ENCODE peak calls at places on chromosomes 6 and 20, in five cellular contexts. One of them, this sample, is unnamed.

GRCh38 chr20:14219801-14220461 is 117.5 kb downstream of the FLRT3 start:
- DNase-seq in H9: peak; percentile 71
- DNase-seq in trophoblast cell: no peak
- DNase-seq in neuronal stem cell: no peak
- DNase-seq in H1: peak; percentile 27
- DNase-seq in this sample: no peak

GRCh38 chr6:41045664-41046063 is 3.4 kb downstream of the TSPO2 start:
- DNase-seq in trophoblast cell: no peak
- DNase-seq in H1: no peak
- DNase-seq in H9: no peak
- DNase-seq in neuronal stem cell: no peak
- DNase-seq in this sample: no peak

GRCh38 chr6:164085552-164086325 is 671.2 kb downstream of the QKI start:
- DNase-seq in trophoblast cell: no peak
- DNase-seq in H1: no peak
- DNase-seq in neuronal stem cell: peak; percentile 68
- DNase-seq in H9: peak; percentile 51
- DNase-seq in this sample: peak; percentile 14

GRCh38 chr20:10832146-10832545 is 158.3 kb upstream of the JAG1 start:
- DNase-seq in H1: no peak
- DNase-seq in trophoblast cell: no peak
- DNase-seq in H9: no peak
- DNase-seq in neuronal stem cell: no peak
- DNase-seq in this sample: no peak

GRCh38 chr6:159540152-159540551 is 152.9 kb downstream of the SOD2 start:
- DNase-seq in neuronal stem cell: peak; percentile 12
- DNase-seq in H9: peak; percentile 84
- DNase-seq in trophoblast cell: no peak
- DNase-seq in H1: peak; percentile 41
- DNase-seq in this sample: no peak

GRCh38 chr6:1611322-1611571 is 1.5 kb downstream of the FOXC1 start:
- DNase-seq in H1: no peak
- DNase-seq in trophoblast cell: no peak
- DNase-seq in H9: no peak
- DNase-seq in neuronal stem cell: no peak
- DNase-seq in this sample: no peak

GRCh38 chr6:31209137-31209536 is 38.7 kb upstream of the POU5F1 start:
- DNase-seq in H9: no peak
- DNase-seq in neuronal stem cell: no peak
- DNase-seq in H1: no peak
- DNase-seq in trophoblast cell: no peak
- DNase-seq in this sample: no peak

GRCh38 chr6:148972481-148972880 is 225.7 kb downstream of the UST start:
- DNase-seq in neuronal stem cell: no peak
- DNase-seq in trophoblast cell: peak; percentile 83
- DNase-seq in H1: peak; percentile 84
- DNase-seq in H9: peak; percentile 98
- DNase-seq in this sample: peak; percentile 32

GRCh38 chr6:119308048-119308570 is 41.5 kb downstream of the MAN1A1 start:
- DNase-seq in H9: no peak
- DNase-seq in neuronal stem cell: no peak
- DNase-seq in trophoblast cell: no peak
- DNase-seq in H1: no peak
- DNase-seq in this sample: peak; percentile 81

GRCh38 chr6:122692807-122693580 is 82.8 kb downstream of the PKIB start:
- DNase-seq in trophoblast cell: no peak
- DNase-seq in H9: no peak
- DNase-seq in neuronal stem cell: no peak
- DNase-seq in H1: no peak
- DNase-seq in this sample: no peak

GRCh38 chr6:7921071-7921470 is 10.5 kb upstream of the TXNDC5 start:
- DNase-seq in H1: no peak
- DNase-seq in trophoblast cell: no peak
- DNase-seq in H9: no peak
- DNase-seq in neuronal stem cell: no peak
- DNase-seq in this sample: no peak

GRCh38 chr20:45041464-45042337 is 59.2 kb downstream of the KCNS1 start:
- DNase-seq in H1: no peak
- DNase-seq in H9: peak; percentile 64
- DNase-seq in trophoblast cell: peak; percentile 90
- DNase-seq in neuronal stem cell: no peak
- DNase-seq in this sample: peak; percentile 60

GRCh38 chr20:8918145-8918544 is 150.7 kb upstream of the PLCB4 start:
- DNase-seq in H9: peak; percentile 41
- DNase-seq in H1: no peak
- DNase-seq in trophoblast cell: no peak
- DNase-seq in neuronal stem cell: no peak
- DNase-seq in this sample: no peak

GRCh38 chr6:127118505-127119360 is at the start of gene RSPO3:
- DNase-seq in H9: peak; percentile 62
- DNase-seq in H1: no peak
- DNase-seq in neuronal stem cell: peak; percentile 44
- DNase-seq in trophoblast cell: no peak
- DNase-seq in this sample: peak; percentile 60

GRCh38 chr6:34246563-34247391 is 2.0 kb downstream of the SMIM29 start:
- DNase-seq in trophoblast cell: peak; percentile 19
- DNase-seq in H1: no peak
- DNase-seq in neuronal stem cell: no peak
- DNase-seq in H9: peak; percentile 89
- DNase-seq in this sample: peak; percentile 65

GRCh38 chr6:11525468-11526155 is 11.9 kb upstream of the TMEM170B start:
- DNase-seq in trophoblast cell: peak; percentile 36
- DNase-seq in H1: no peak
- DNase-seq in neuronal stem cell: no peak
- DNase-seq in H9: no peak
- DNase-seq in this sample: peak; percentile 74

GRCh38 chr20:1811621-1812498 is 83.3 kb upstream of the SIRPA start:
- DNase-seq in H9: no peak
- DNase-seq in neuronal stem cell: peak; percentile 41
- DNase-seq in H1: no peak
- DNase-seq in trophoblast cell: no peak
- DNase-seq in this sample: peak; percentile 37

DNA sequence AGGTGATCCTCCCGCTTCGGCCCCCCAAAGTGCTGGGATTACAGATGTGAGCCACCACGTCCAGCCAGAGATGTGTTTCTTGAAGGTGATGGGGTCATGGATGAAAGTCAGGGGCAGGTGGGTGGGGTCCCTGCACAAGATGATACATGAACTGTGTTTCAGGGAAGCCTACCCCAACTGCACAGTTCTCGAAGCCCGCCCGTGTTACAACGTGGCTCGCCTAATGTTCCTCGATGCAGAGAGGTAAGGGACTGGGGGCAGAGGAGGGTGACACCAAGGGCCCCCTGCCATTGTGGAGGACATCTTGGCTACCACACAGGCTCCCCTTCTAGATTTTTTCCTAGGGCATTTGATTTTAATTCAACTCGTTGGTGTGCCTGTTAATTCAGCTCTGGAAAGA is 11.9 kb upstream of the CAPN11 start:
- DNase-seq in H1: no peak
- DNase-seq in H9: no peak
- DNase-seq in neuronal stem cell: no peak
- DNase-seq in trophoblast cell: no peak
- DNase-seq in this sample: no peak
- H2BK12ac ChIP-seq in H1: no peak overlapping the region
- H2BK12ac ChIP-seq in H9: no peak overlapping the region
- H2BK12ac ChIP-seq in neuronal stem cell: no peak overlapping the region
- H2BK12ac ChIP-seq in trophoblast cell: no peak overlapping the region
- H2BK12ac ChIP-seq in this sample: no peak overlapping the region

DNA sequence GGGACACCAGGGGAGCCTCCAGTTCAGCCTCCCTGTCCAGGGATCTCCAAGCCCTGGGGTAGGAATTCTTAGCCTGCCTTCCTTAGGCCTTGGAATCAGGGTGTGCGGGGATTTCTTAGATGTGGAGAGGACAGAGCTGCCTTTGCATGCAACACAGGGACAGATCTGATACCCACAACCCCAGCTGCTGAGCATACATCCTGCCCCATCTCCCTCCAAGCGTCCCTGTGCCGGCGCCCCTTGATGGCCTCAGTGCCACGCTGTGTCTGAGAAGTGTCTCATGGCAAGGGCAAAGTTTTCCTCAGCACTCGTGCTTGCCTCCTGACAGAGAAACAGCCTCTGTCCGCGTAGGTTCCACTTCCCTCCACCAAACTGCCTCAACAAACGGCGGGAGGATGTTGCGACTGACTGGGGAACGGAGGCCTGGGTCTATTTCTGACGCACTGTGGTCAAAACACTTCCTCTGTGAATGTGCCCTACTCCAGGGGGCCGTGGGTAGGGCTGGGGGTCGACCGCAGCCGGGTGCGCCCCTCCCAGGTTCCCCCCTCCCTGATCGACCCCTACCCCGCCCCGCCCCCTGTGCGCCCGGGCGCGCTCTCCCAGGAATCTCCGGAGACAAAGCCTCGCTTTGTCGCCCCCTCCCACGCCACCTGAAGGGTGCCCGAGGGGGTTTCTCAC is 950 bp downstream of the MICAL1 start:
- DNase-seq in neuronal stem cell: no peak
- DNase-seq in H9: no peak
- DNase-seq in H1: no peak
- DNase-seq in trophoblast cell: no peak
- DNase-seq in this sample: peak; percentile 46
- H3K4ac ChIP-seq in neuronal stem cell: no peak overlapping the region
- H3K4ac ChIP-seq in H9: no peak overlapping the region
- H3K4ac ChIP-seq in H1: peak overlapping the region; percentile 47
- H3K4ac ChIP-seq in trophoblast cell: no peak overlapping the region
- H3K4ac ChIP-seq in this sample: peak overlapping the region; percentile 76

GRCh38 chr6:45688180-45688579 is 310.4 kb upstream of the SUPT3H start:
- DNase-seq in H1: no peak
- DNase-seq in neuronal stem cell: no peak
- DNase-seq in trophoblast cell: no peak
- DNase-seq in H9: no peak
- DNase-seq in this sample: no peak
- H2BK12ac ChIP-seq in H1: no peak overlapping the region
- H2BK12ac ChIP-seq in neuronal stem cell: no peak overlapping the region
- H2BK12ac ChIP-seq in trophoblast cell: no peak overlapping the region
- H2BK12ac ChIP-seq in H9: no peak overlapping the region
- H2BK12ac ChIP-seq in this sample: no peak overlapping the region

GRCh38 chr20:51528263-51529026 is 14.1 kb downstream of the NFATC2 start:
- DNase-seq in H9: no peak
- DNase-seq in neuronal stem cell: no peak
- DNase-seq in trophoblast cell: no peak
- DNase-seq in H1: no peak
- DNase-seq in this sample: no peak
- H3K4ac ChIP-seq in H9: no peak overlapping the region
- H3K4ac ChIP-seq in neuronal stem cell: no peak overlapping the region
- H3K4ac ChIP-seq in trophoblast cell: no peak overlapping the region
- H3K4ac ChIP-seq in H1: no peak overlapping the region
- H3K4ac ChIP-seq in this sample: no peak overlapping the region

DNA sequence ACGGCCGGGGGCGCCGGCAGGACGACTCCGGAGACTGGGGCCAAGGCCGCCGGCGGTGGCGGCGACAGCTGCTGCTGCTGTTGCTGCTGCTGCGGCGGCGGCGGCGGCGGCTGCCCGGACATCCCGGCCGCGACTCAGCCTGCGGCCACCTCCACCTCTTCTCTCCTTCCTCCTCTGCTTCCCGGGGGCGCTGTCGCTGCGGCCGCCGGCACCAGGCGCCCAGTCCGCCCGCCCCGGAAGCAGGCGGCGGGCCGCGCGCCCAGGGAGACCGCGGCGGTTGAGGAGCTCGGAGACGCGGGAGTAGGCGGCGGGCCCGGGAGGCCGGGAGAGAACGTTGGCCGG is 280 bp downstream of the RANBP9 start:
- DNase-seq in H9: peak; percentile 55
- DNase-seq in neuronal stem cell: no peak
- DNase-seq in H1: no peak
- DNase-seq in trophoblast cell: peak; percentile 42
- DNase-seq in this sample: peak; percentile 74
- H2BK12ac ChIP-seq in H9: no peak overlapping the region
- H2BK12ac ChIP-seq in neuronal stem cell: no peak overlapping the region
- H2BK12ac ChIP-seq in H1: no peak overlapping the region
- H2BK12ac ChIP-seq in trophoblast cell: no peak overlapping the region
- H2BK12ac ChIP-seq in this sample: no peak overlapping the region

DNA sequence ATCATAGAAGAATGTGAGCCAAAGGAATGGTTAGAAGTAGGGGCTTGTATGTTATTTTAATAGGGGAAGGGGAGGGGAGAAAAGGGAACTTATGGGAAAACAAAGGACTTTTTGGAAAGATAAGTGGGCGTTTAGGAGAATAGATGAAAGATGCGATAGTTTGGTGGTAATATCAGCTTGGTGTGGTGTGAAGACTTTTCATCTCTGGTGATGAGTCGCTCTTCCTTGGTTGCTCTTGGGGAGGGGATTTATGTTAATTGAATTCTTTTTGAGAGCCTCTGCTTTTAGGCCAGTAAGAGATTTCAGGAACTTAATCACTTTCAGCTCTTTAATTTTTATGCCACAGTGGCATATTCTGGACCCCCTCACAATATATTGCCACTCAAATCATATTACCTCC is 10.8 kb downstream of the HECA start:
- DNase-seq in H1: no peak
- DNase-seq in neuronal stem cell: no peak
- DNase-seq in trophoblast cell: no peak
- DNase-seq in H9: no peak
- DNase-seq in this sample: no peak
- H3K4ac ChIP-seq in H1: no peak overlapping the region
- H3K4ac ChIP-seq in neuronal stem cell: no peak overlapping the region
- H3K4ac ChIP-seq in trophoblast cell: no peak overlapping the region
- H3K4ac ChIP-seq in H9: no peak overlapping the region
- H3K4ac ChIP-seq in this sample: no peak overlapping the region

GRCh38 chr20:54984104-54984448 is 508.7 kb downstream of the DOK5 start:
- DNase-seq in neuronal stem cell: no peak
- DNase-seq in H1: no peak
- DNase-seq in trophoblast cell: no peak
- DNase-seq in H9: no peak
- DNase-seq in this sample: no peak
- H2BK12ac ChIP-seq in neuronal stem cell: no peak overlapping the region
- H2BK12ac ChIP-seq in H1: no peak overlapping the region
- H2BK12ac ChIP-seq in trophoblast cell: no peak overlapping the region
- H2BK12ac ChIP-seq in H9: no peak overlapping the region
- H2BK12ac ChIP-seq in this sample: no peak overlapping the region

GRCh38 chr6:109455502-109456282 is at the start of gene MICAL1:
- DNase-seq in trophoblast cell: peak; percentile 36
- DNase-seq in H9: peak; percentile 83
- DNase-seq in H1: no peak
- DNase-seq in neuronal stem cell: peak; percentile 68
- DNase-seq in this sample: peak; percentile 64

GRCh38 chr6:109456710-109457595 is 1.4 kb upstream of the MICAL1 start:
- DNase-seq in neuronal stem cell: no peak
- DNase-seq in H1: no peak
- DNase-seq in trophoblast cell: no peak
- DNase-seq in H9: no peak
- DNase-seq in this sample: no peak

GRCh38 chr6:109455161-109455501 is 441 bp downstream of the MICAL1 start:
- DNase-seq in H9: no peak
- DNase-seq in H1: no peak
- DNase-seq in trophoblast cell: no peak
- DNase-seq in neuronal stem cell: no peak
- DNase-seq in this sample: no peak

GRCh38 chr6:109457596-109457996 is 2.0 kb upstream of the MICAL1 start:
- DNase-seq in H9: no peak
- DNase-seq in neuronal stem cell: no peak
- DNase-seq in trophoblast cell: no peak
- DNase-seq in H1: no peak
- DNase-seq in this sample: no peak

GRCh38 chr6:109456283-109456583 is 661 bp upstream of the MICAL1 start:
- DNase-seq in neuronal stem cell: no peak
- DNase-seq in H1: no peak
- DNase-seq in H9: no peak
- DNase-seq in trophoblast cell: no peak
- DNase-seq in this sample: no peak
- H3K4ac ChIP-seq in neuronal stem cell: no peak overlapping the region
- H3K4ac ChIP-seq in H1: no peak overlapping the region
- H3K4ac ChIP-seq in H9: no peak overlapping the region
- H3K4ac ChIP-seq in trophoblast cell: peak overlapping the region; percentile 47
- H3K4ac ChIP-seq in this sample: peak overlapping the region; percentile 72

GRCh38 chr20:36359668-36360406 is 53.7 kb downstream of the DLGAP4 start:
- DNase-seq in H1: no peak
- DNase-seq in neuronal stem cell: no peak
- DNase-seq in H9: no peak
- DNase-seq in trophoblast cell: peak; percentile 12
- DNase-seq in this sample: no peak
- H2BK12ac ChIP-seq in H1: no peak overlapping the region
- H2BK12ac ChIP-seq in neuronal stem cell: no peak overlapping the region
- H2BK12ac ChIP-seq in H9: no peak overlapping the region
- H2BK12ac ChIP-seq in trophoblast cell: no peak overlapping the region
- H2BK12ac ChIP-seq in this sample: no peak overlapping the region